ENCODE peak calls at places on chromosomes 13 and 19, in ten cellular contexts. H is neural progenitor cell; X is neuronal stem cell; N is CD8-positive, alpha-beta T cell; S is H7; A is esophagus squamous epithelium; R is small intestine; B is ovary; U is body of pancreas; L is mucosa of descending colon. C is an unnamed sample.

GRCh38 chr13:108933061-108933460 is 303.6 kb downstream of the MYO16 start:
- DNase-seq in R (no peak), H (no peak), S (no peak), X (no peak), U (no peak), N (no peak), L (no peak), B (no peak), A (no peak), C (no peak)

GRCh38 chr13:71602327-71602726 is 264.7 kb downstream of the DACH1 start:
- DNase-seq in X (no peak), N (no peak), B (no peak), L (no peak), A (no peak), U (no peak), S (no peak), R (no peak), H (no peak), C (no peak)

GRCh38 chr19:35860818-35861639 is 4.3 kb downstream of the KIRREL2 start:
- DNase-seq in N (no peak), A (no peak), L (no peak), S (peak; percentile 99), R (peak; percentile 14), B (no peak), U (no peak), X (peak; percentile 95), H (peak; percentile 98), C (no peak)

GRCh38 chr13:98174995-98175394 is 2.1 kb downstream of the RNF113B start:
- DNase-seq in U (no peak), N (no peak), S (no peak), X (no peak), L (no peak), H (no peak), A (no peak), R (no peak), B (no peak), C (no peak)

GRCh38 chr13:36840718-36841250 is 21.8 kb downstream of the RFXAP start:
- DNase-seq in U (no peak), B (no peak), X (no peak), N (no peak), H (no peak), L (no peak), A (no peak), S (peak; percentile 16), R (no peak), C (no peak)

GRCh38 chr19:37563518-37563917 is 31.1 kb downstream of the ZNF571 start:
- DNase-seq in S (no peak), B (no peak), N (no peak), H (no peak), L (no peak), R (no peak), U (no peak), A (no peak), X (no peak), C (no peak)

GRCh38 chr19:3725640-3726310 is 17.6 kb downstream of the TJP3 start:
- DNase-seq in L (peak; percentile 92), X (no peak), A (no peak), H (peak; percentile 82), R (peak; percentile 98), U (peak; percentile 95), B (no peak), S (peak; percentile 90), N (no peak), C (no peak)

GRCh38 chr13:28037399-28037798 is 48.9 kb upstream of the URAD start:
- DNase-seq in B (no peak), N (no peak), A (no peak), X (no peak), R (no peak), H (no peak), L (no peak), S (no peak), U (no peak), C (no peak)

GRCh38 chr13:27808866-27809546 is 16.7 kb downstream of the GSX1 start:
- DNase-seq in H (no peak), N (no peak), R (no peak), X (no peak), B (no peak), S (no peak), L (no peak), A (no peak), U (no peak), C (no peak)

GRCh38 chr19:4866595-4867424 is 657 bp downstream of the PLIN3 start:
- DNase-seq in S (peak; percentile 88), H (peak; percentile 80), R (peak; percentile 51), X (peak; percentile 47), U (peak; percentile 59), B (peak; percentile 76), N (peak; percentile 11), A (no peak), L (peak; percentile 74), C (peak; percentile 40)

GRCh38 chr19:10760268-10760944 is 42.5 kb downstream of the DNM2 start:
- DNase-seq in S (no peak), H (no peak), B (no peak), L (no peak), X (no peak), R (peak; percentile 67), N (no peak), U (no peak), A (no peak), C (no peak)

GRCh38 chr19:1472227-1473055 is 6.6 kb downstream of the C19orf25 start:
- DNase-seq in H (no peak), N (no peak), R (no peak), S (peak; percentile 71), L (no peak), U (no peak), A (no peak), B (no peak), X (no peak), C (no peak)

DNA sequence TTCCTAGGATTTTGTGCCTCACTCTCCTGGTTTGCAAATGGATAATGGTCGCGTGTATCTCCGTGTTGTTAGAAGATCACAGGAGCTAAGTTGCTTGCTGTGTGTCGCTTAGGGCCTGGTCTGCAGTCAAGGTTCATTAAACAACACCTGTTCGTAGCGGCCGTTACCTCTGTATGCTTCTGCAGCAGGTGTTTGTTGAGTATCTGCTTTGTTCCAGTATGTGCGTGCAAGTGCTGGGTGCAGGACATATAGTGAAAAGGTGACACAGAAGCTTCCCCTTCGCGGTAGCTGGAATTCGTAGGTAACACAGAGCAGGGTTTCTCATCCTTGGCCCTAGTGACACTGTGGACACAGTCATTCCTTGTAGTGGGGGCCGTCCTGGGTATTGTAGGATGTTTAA is 5.4 kb downstream of the MED25 start:
- DNase-seq in R (no peak), A (no peak), H (no peak), N (no peak), S (no peak), X (no peak), B (no peak), U (no peak), L (no peak), C (no peak)
- H3K36me3 ChIP-seq in R (peaks cover 4% of the 10 kb centered on the region), A (peaks cover 78% of the 10 kb centered on the region), H (no peaks in the 10 kb centered on the region), N (no peaks in the 10 kb centered on the region), S (no peaks in the 10 kb centered on the region), X (peaks cover 34% of the 10 kb centered on the region), B (no peaks in the 10 kb centered on the region), U (no peaks in the 10 kb centered on the region), L (peaks cover 4% of the 10 kb centered on the region), C (peaks cover 6% of the 10 kb centered on the region)

GRCh38 chr19:41321204-41321599 is 11.2 kb downstream of the CCDC97 start:
- DNase-seq in H (no peak), N (no peak), R (no peak), S (peak; percentile 45), B (no peak), L (no peak), X (no peak), A (no peak), U (no peak), C (no peak)
- H3K36me3 ChIP-seq in H (peaks cover 4% of the 10 kb centered on the region), N (peaks cover 38% of the 10 kb centered on the region), R (peaks cover 19% of the 10 kb centered on the region), S (peaks cover 20% of the 10 kb centered on the region), B (no peaks in the 10 kb centered on the region), L (peaks cover 8% of the 10 kb centered on the region), X (peaks cover 32% of the 10 kb centered on the region), A (peaks cover 71% of the 10 kb centered on the region), U (peaks cover 18% of the 10 kb centered on the region), C (peaks cover 87% of the 10 kb centered on the region)

GRCh38 chr19:7471696-7472620 is 16.9 kb downstream of the PEX11G start:
- DNase-seq in H (no peak), R (no peak), X (no peak), S (peak; percentile 41), U (no peak), N (no peak), B (no peak), A (no peak), L (no peak), C (no peak)

GRCh38 chr19:7469654-7470285 is 19.1 kb downstream of the PEX11G start:
- DNase-seq in A (no peak), H (no peak), X (no peak), R (no peak), B (no peak), U (no peak), S (no peak), L (no peak), N (no peak), C (no peak)

GRCh38 chr19:7467009-7467989 is 21.5 kb downstream of the PEX11G start:
- DNase-seq in R (no peak), N (no peak), L (no peak), S (peak; percentile 54), H (no peak), X (no peak), U (no peak), A (no peak), B (no peak), C (no peak)

GRCh38 chr19:7470540-7471305 is 18.1 kb downstream of the PEX11G start:
- DNase-seq in S (no peak), N (no peak), B (no peak), L (no peak), H (no peak), U (peak; percentile 36), R (no peak), A (no peak), X (no peak), C (no peak)

GRCh38 chr19:7468840-7469239 is 20.0 kb downstream of the PEX11G start:
- DNase-seq in A (no peak), U (no peak), S (no peak), X (no peak), R (no peak), B (no peak), L (no peak), N (no peak), H (no peak), C (no peak)
- H3K36me3 ChIP-seq in A (peaks cover 95% of the 10 kb centered on the region), U (peaks cover 13% of the 10 kb centered on the region), S (peaks cover 2% of the 10 kb centered on the region), X (peaks cover 31% of the 10 kb centered on the region), R (peaks cover 14% of the 10 kb centered on the region), B (no peaks in the 10 kb centered on the region), L (no peaks in the 10 kb centered on the region), N (peaks cover 76% of the 10 kb centered on the region), H (no peaks in the 10 kb centered on the region), C (peaks cover 58% of the 10 kb centered on the region)

DNA sequence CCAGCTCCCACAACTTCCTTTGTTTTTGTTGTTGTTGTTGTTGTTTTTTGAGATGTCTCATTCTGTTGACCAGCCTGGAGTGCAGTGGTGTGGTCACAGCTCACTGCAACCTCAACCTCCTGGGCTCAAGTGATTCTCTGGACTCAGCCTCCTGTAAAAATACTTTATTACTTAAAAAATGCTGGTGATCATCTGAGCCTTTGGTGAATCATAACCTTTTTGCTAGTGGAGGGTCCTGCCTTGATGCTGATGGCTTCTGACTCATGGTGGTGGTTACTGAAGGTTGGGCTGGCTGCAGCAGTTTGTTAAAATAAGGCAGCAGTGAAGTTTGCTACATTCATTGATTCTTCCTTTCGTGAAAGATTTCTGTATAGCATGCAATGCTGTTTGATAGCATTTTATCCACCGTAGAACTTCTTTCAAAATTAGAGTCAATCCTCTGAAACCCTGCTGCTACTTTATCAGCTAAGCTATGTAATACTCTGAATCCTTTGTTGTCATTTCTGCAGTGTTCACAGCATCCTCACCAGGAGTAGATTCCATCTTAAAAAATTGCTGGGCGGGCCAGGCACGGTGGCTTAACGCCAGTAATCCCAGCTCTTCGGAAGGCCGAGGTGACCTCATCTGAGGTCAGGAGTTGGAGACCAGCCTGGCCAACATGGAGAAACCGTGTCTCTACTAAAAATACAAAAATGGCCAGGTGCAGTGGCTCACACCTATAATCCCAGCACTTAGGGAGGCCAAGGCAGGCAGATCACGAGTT is 18.0 kb downstream of the ARHGAP35 start:
- DNase-seq in U (no peak), X (no peak), S (no peak), N (no peak), A (no peak), L (no peak), H (no peak), R (no peak), B (no peak), C (no peak)
- H3K36me3 ChIP-seq in U (no peaks in the 10 kb centered on the region), X (no peaks in the 10 kb centered on the region), S (no peaks in the 10 kb centered on the region), N (no peaks in the 10 kb centered on the region), A (no peaks in the 10 kb centered on the region), L (no peaks in the 10 kb centered on the region), H (no peaks in the 10 kb centered on the region), R (no peaks in the 10 kb centered on the region), B (no peaks in the 10 kb centered on the region), C (no peaks in the 10 kb centered on the region)

C was measured in naive thymus-derived CD4-positive, alpha-beta T cell.